ENCODE peak calls at places on chromosome 7, in nine cellular contexts. G, N, A, I, D, W, K, U and S are unnamed samples.

GRCh38 chr7:19747740-19748339 is 25.6 kb downstream of the TMEM196 start:
- DNase-seq in N (peak), K (peak), A (no peak), G (peak), I (peak), W (peak), D (no peak), U (peak), S (no peak)

GRCh38 chr7:2863461-2864066 is 19.5 kb upstream of the GNA12 start:
- DNase-seq in A (peak), K (peak), W (peak), U (peak), I (peak), G (peak), D (peak), N (no peak), S (no peak)

GRCh38 chr7:2141656-2142055 is 91.1 kb downstream of the MAD1L1 start:
- DNase-seq in G (no peak), A (no peak), W (no peak), K (no peak), D (no peak), U (no peak), I (no peak), N (no peak), S (no peak)

GRCh38 chr7:84108119-84108518 is 86.5 kb downstream of the SEMA3A start:
- DNase-seq in A (no peak), D (no peak), U (no peak), N (peak), K (no peak), I (no peak), W (no peak), G (no peak), S (no peak)

GRCh38 chr7:27873981-27874957 is 134.3 kb downstream of the TAX1BP1 start:
- DNase-seq in D (no peak), G (no peak), N (no peak), A (no peak), I (peak), U (no peak), K (peak), W (peak), S (peak)

GRCh38 chr7:6444516-6445269 is 3.1 kb downstream of the DAGLB start:
- DNase-seq in A (no peak), U (no peak), D (no peak), W (peak), K (peak), N (no peak), G (no peak), I (no peak), S (no peak)

GRCh38 chr7:93890464-93891068 is at the start of gene TFPI2:
- DNase-seq in K (peak), A (peak), U (no peak), G (no peak), W (peak), D (no peak), I (peak), N (peak), S (no peak)

GRCh38 chr7:127809285-127809702 is 157.3 kb downstream of the SND1 start:
- DNase-seq in D (peak), I (peak), K (peak), A (no peak), N (peak), W (peak), G (no peak), U (no peak), S (no peak)

GRCh38 chr7:19144661-19145428 is at the start of gene FERD3L:
- DNase-seq in U (no peak), W (no peak), I (no peak), D (no peak), G (no peak), K (no peak), A (peak), N (peak), S (no peak)

GRCh38 chr7:49295136-49295535 is 370.8 kb downstream of the CDC14C start:
- DNase-seq in U (no peak), I (peak), K (peak), W (no peak), N (no peak), A (no peak), G (no peak), D (no peak), S (no peak)

GRCh38 chr7:64625114-64626082 is 40.5 kb upstream of the ZNF107 start:
- DNase-seq in W (no peak), D (no peak), G (peak), I (no peak), U (no peak), K (no peak), A (no peak), N (no peak), S (no peak)

GRCh38 chr7:98110249-98111022 is 3.8 kb downstream of the LMTK2 start:
- DNase-seq in D (no peak), G (no peak), I (no peak), W (peak), A (no peak), U (no peak), K (no peak), N (peak), S (no peak)

GRCh38 chr7:36280840-36281812 is 108.5 kb upstream of the ANLN start:
- DNase-seq in D (peak), U (peak), I (peak), N (peak), W (peak), A (peak), G (no peak), K (peak), S (peak)

GRCh38 chr7:26515462-26515861 is 223.8 kb downstream of the SNX10 start:
- DNase-seq in K (no peak), N (no peak), D (no peak), I (peak), W (no peak), U (peak), A (no peak), G (no peak), S (no peak)

GRCh38 chr7:105678811-105679495 is 97.7 kb upstream of the EFCAB10 start:
- DNase-seq in K (peak), A (peak), W (peak), G (peak), U (no peak), I (peak), D (no peak), N (no peak), S (peak)

GRCh38 chr7:2719007-2719406 is 31.0 kb downstream of the AMZ1 start:
- DNase-seq in N (peak), W (no peak), D (no peak), K (no peak), I (no peak), A (peak), U (no peak), G (peak), S (no peak)

GRCh38 chr7:154960063-154960790 is 42.7 kb downstream of the PAXIP1 start:
- DNase-seq in N (no peak), U (no peak), A (no peak), K (peak), D (no peak), I (peak), G (no peak), W (no peak), S (no peak)

GRCh38 chr7:50782376-50783208 is at the start of gene GRB10:
- DNase-seq in U (no peak), A (peak), D (no peak), I (no peak), N (peak), W (peak), G (no peak), K (peak), S (peak)

DNA sequence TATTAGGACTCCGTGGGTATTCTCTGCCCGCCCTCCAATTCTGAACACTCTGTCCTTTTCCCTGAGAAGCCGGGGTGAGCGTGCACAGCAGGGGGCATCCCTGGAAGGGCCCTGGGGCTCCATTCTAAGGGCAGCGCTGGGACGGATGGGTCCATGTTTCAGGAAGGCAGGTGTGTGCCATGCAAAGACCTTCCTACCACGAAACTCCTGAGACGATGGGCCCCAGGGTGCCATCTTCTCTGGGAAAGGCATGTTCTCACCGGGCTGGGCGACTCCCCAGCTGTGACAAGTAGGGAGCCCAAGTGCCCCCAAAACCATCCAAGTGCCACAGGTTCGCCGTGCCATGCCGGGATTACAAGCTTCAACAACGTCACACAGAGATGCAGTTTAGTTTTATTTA is 256.7 kb downstream of the DNAJB6 start:
- DNase-seq in N (no peak), G (no peak), K (no peak), D (no peak), U (no peak), W (no peak), A (no peak), I (no peak), S (no peak)
- H3K27ac ChIP-seq in N (no peak), G (no peak), K (no peak), D (no peak), U (no peak), W (no peak), A (no peak), I (no peak), S (no peak)

GRCh38 chr7:22596763-22597434 is 96.9 kb upstream of the STEAP1B start:
- DNase-seq in W (no peak), K (no peak), U (no peak), N (no peak), A (no peak), I (no peak), G (no peak), D (no peak), S (no peak)
- H3K27ac ChIP-seq in W (no peak), K (no peak), U (no peak), N (no peak), A (no peak), I (no peak), G (no peak), D (no peak), S (no peak)

GRCh38 chr7:148095066-148095465 is 495.5 kb upstream of the C7orf33 start:
- DNase-seq in W (no peak), G (no peak), N (no peak), I (no peak), A (no peak), D (no peak), U (no peak), K (no peak), S (no peak)
- H3K27ac ChIP-seq in W (no peak), G (no peak), N (no peak), I (no peak), A (no peak), D (no peak), U (no peak), K (no peak), S (no peak)

GRCh38 chr7:43905209-43905946 is 1.0 kb downstream of the URGCP start:
- DNase-seq in U (peak), A (peak), G (no peak), W (no peak), N (no peak), I (peak), K (peak), D (no peak), S (no peak)
- H3K27ac ChIP-seq in U (peak), A (no peak), G (peak), W (peak), N (no peak), I (peak), K (peak), D (peak), S (no peak)

DNA sequence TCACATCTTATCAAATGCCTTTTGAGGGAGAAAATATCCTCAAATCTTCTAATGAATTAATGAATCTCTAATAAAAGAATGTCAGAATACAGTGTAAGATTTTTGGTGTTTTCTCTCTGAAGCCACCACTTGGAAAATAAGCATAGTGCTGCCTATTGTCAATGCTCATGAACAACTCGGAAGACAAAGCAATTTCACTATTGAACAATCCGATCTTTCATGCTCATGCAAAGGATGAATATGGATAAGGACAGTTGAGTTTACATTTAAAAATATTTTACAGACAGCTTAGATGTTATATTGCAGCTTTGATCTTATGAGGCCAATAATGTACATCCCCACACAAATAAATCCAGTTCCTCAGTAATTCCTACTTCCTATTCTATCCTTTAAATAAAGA is 40.6 kb downstream of the MAGI2 start:
- DNase-seq in W (no peak), K (no peak), N (no peak), U (no peak), I (no peak), D (no peak), G (no peak), A (no peak), S (no peak)
- H3K27ac ChIP-seq in W (no peak), K (no peak), N (no peak), U (no peak), I (no peak), D (no peak), G (no peak), A (no peak), S (peak)

GRCh38 chr7:135159359-135160087 is 11.0 kb downstream of the CYREN start:
- DNase-seq in U (no peak), A (no peak), I (no peak), W (no peak), N (no peak), D (no peak), K (no peak), G (no peak), S (no peak)

GRCh38 chr7:135160098-135160857 is 10.2 kb downstream of the CYREN start:
- DNase-seq in I (no peak), D (no peak), A (no peak), W (peak), U (no peak), K (peak), N (no peak), G (no peak), S (no peak)

GRCh38 chr7:135160858-135161653 is 9.5 kb downstream of the CYREN start:
- DNase-seq in D (no peak), W (peak), N (no peak), K (no peak), A (no peak), G (no peak), I (no peak), U (no peak), S (no peak)

GRCh38 chr7:135158141-135158655 is 10.3 kb downstream of the TMEM140 start:
- DNase-seq in A (no peak), I (no peak), K (no peak), U (no peak), D (no peak), N (no peak), W (no peak), G (no peak), S (no peak)

DNA sequence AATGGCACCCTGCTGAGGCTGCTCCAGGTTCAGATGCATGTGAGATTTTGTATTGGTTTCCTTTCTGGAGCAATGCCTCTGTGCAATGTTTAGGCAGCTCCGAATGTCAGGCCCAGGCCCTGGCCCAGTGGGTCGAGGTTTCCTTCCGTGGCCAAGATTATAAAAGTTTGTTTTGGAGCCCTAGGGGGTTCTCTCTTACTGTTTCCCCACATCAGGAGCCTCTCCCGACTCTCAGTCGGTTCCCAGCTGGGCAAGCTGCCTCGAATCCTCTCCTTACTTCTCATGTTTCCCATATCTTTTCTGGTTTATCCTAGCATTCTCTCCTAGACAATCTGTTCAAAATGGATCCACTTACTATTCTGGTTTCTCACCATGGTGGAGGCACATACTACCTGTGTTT is 11.0 kb downstream of the TMEM140 start:
- DNase-seq in U (no peak), G (no peak), W (no peak), D (no peak), A (no peak), K (no peak), I (no peak), N (no peak), S (no peak)
- H3K27ac ChIP-seq in U (no peak), G (no peak), W (no peak), D (no peak), A (no peak), K (no peak), I (no peak), N (no peak), S (no peak)